ENCODE peak calls at places on chromosomes 13 and 19, in eight cellular contexts. L, A, Q, N, E, Z, Y and K are unnamed samples.
A peak's percentile ranks its signal among the peaks of the same experiment; 100 is the strongest.

GRCh38 chr19:50252111-50252886 is 48.9 kb downstream of the MYH14 start:
- DNase-seq in L (peak; percentile 46), A (no peak), Q (no peak), N (peak; percentile 34), E (no peak), Z (no peak), Y (no peak), K (peak; percentile 55)

GRCh38 chr19:19900124-19900523 is 622 bp upstream of the ZNF93 start:
- DNase-seq in L (no peak), A (no peak), Q (no peak), N (peak; percentile 78), E (peak; percentile 17), Z (no peak), Y (no peak), K (peak; percentile 42)

GRCh38 chr13:67267136-67267535 is 37.0 kb upstream of the PCDH9 start:
- DNase-seq in L (no peak), A (no peak), Q (no peak), N (peak; percentile 27), E (no peak), Z (no peak), Y (no peak), K (no peak)

GRCh38 chr19:17682273-17682672 is 5.9 kb downstream of the UNC13A start:
- DNase-seq in L (no peak), A (no peak), Q (no peak), N (no peak), E (no peak), Z (no peak), Y (no peak), K (no peak)

GRCh38 chr19:29942404-29943261 is 594 bp downstream of the URI1 start:
- DNase-seq in L (peak; percentile 80), A (no peak), Q (no peak), N (peak; percentile 52), E (peak; percentile 78), Z (peak; percentile 60), Y (peak; percentile 44), K (peak; percentile 84)

GRCh38 chr19:46878613-46879375 is 18.0 kb downstream of the ARHGAP35 start:
- DNase-seq in L (no peak), A (no peak), Q (no peak), N (peak; percentile 75), E (no peak), Z (no peak), Y (no peak), K (peak; percentile 28)

GRCh38 chr13:84137292-84137691 is 255.0 kb upstream of the SLITRK1 start:
- DNase-seq in L (no peak), A (no peak), Q (no peak), N (peak; percentile 0), E (no peak), Z (no peak), Y (no peak), K (peak; percentile 84)

GRCh38 chr19:6007866-6008265 is 29.9 kb upstream of the RANBP3 start:
- DNase-seq in L (no peak), A (no peak), Q (no peak), N (no peak), E (no peak), Z (no peak), Y (no peak), K (no peak)

GRCh38 chr19:18049390-18049789 is 37.3 kb downstream of the IL12RB1 start:
- DNase-seq in L (no peak), A (no peak), Q (peak; percentile 64), N (peak; percentile 86), E (no peak), Z (peak; percentile 87), Y (peak; percentile 91), K (no peak)

GRCh38 chr13:32248789-32249188 is 66.4 kb downstream of the ZAR1L start:
- DNase-seq in L (no peak), A (no peak), Q (no peak), N (no peak), E (no peak), Z (no peak), Y (no peak), K (no peak)

GRCh38 chr19:38374332-38375097 is at the start of gene PSMD8:
- DNase-seq in L (peak; percentile 99), A (peak; percentile 96), Q (peak; percentile 99), N (peak; percentile 99), E (peak; percentile 100), Z (peak; percentile 99), Y (peak; percentile 100), K (peak; percentile 100)

GRCh38 chr19:41939861-41940442 is 11.7 kb upstream of the ERFL start:
- DNase-seq in L (peak; percentile 82), A (peak; percentile 93), Q (no peak), N (no peak), E (peak; percentile 60), Z (no peak), Y (no peak), K (peak; percentile 69)

GRCh38 chr19:3149526-3150505 is 14.0 kb downstream of the GNA15 start:
- DNase-seq in L (no peak), A (no peak), Q (no peak), N (no peak), E (no peak), Z (no peak), Y (no peak), K (no peak)

GRCh38 chr19:30028992-30029343 is 86.9 kb downstream of the URI1 start:
- DNase-seq in L (no peak), A (no peak), Q (no peak), N (no peak), E (no peak), Z (no peak), Y (no peak), K (no peak)

GRCh38 chr19:1006711-1007398 is 6.6 kb downstream of the GRIN3B start:
- DNase-seq in L (no peak), A (no peak), Q (no peak), N (no peak), E (no peak), Z (no peak), Y (no peak), K (no peak)

GRCh38 chr19:49145485-49146407 is 9.4 kb downstream of the HRC start:
- DNase-seq in L (peak; percentile 86), A (peak; percentile 73), Q (peak; percentile 55), N (peak; percentile 86), E (peak; percentile 78), Z (peak; percentile 71), Y (peak; percentile 76), K (peak; percentile 89)

DNA sequence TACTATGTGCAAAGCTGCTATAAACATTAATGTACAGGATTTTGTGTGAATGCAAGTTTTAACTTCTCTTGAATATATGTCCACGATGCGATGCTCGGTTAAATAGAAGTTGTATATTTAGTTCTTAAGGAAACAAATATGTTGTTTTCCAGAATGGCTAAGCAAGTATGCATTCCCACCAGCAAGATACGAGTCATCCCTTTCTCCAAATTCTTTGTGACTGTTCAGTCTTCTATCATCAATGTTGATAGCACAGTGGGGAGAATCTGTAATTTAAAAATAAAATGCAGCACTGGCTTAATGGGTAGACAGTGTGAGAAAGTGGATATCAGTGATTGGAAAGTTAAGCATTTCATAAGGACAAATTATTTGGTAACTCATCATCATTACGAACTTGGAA is 1340.8 kb downstream of the PCDH9 start:
- DNase-seq in L (no peak), A (no peak), Q (no peak), N (no peak), E (no peak), Z (no peak), Y (no peak), K (no peak)
- TF ChIP-seq CTCF in L (no peak), A (no peak), Q (no peak), N (no peak), E (no peak), Z (no peak), Y (no peak), K (no peak)

DNA sequence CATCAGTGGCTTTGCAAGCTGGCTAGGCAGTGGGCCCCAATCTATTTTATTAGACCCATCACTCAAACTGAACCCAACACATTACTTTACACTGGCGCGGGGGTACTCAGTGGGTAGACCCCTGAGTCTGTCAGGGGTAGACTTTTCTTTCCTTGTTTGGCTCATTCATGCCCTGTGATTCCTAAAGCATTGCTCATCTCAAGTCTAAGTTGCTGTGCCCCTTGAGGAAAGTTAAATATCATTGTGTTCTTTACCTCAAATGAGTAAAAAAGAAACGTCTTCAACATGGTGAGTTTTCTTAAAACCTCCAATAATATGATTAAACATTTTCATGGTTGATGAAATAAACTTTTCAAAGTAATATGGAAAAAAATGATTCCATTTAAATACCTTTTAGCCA is 254.8 kb downstream of the DLEU7 start:
- DNase-seq in L (no peak), A (no peak), Q (no peak), N (no peak), E (no peak), Z (no peak), Y (no peak), K (no peak)
- TF ChIP-seq CTCF in L (no peak), A (no peak), Q (no peak), N (no peak), E (no peak), Z (no peak), Y (no peak), K (no peak)

DNA sequence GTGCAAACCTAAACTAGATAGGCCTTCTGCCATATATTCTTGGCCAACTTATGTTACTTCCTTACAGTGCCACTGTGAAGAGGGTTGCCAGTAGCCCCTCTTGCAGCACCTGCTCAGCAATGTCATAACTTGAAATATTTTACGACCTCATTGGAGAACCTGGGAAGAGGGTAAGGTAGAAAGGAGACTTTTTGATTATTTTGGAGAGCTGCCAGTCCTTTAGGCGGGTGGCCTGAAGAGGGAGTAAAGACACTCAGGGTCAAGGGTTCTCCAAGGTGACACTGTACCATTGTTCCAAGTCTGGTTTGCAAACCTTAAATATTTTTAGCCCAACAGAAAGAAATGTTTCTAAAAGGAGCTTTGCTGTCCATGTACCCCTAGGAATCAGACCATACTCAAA is 118.3 kb downstream of the FLT1 start:
- DNase-seq in L (no peak), A (no peak), Q (no peak), N (no peak), E (no peak), Z (no peak), Y (no peak), K (no peak)
- TF ChIP-seq CTCF in L (no peak), A (no peak), Q (no peak), N (no peak), E (no peak), Z (no peak), Y (no peak), K (no peak)

DNA sequence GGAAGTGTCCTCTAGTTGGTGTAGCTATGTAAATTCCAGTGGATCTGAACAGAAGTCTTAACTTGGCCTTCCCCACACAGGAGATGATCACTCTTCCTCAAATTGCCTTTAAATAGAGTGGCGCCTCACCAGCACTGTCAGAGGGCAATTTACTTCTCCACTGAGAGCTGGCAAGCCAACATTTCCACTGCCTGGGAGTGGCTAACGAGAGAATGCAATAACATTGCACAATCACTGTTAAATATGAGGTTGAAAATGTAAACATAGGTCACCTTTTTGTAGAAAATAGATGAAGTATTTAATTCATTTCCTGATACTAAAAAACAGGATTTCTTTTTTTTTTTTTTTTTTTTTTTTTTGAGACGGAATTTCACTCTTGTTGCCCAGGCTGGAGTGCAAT is 55.4 kb upstream of the UBL3 start:
- DNase-seq in L (no peak), A (no peak), Q (peak; percentile 65), N (peak; percentile 70), E (peak; percentile 73), Z (peak; percentile 56), Y (no peak), K (no peak)
- TF ChIP-seq CTCF in L (no peak), A (no peak), Q (no peak), N (no peak), E (no peak), Z (no peak), Y (no peak), K (no peak)